ENCODE peak calls at places on chromosomes 6 and 20, in four cellular contexts. H is memory B cell; I is NCI-H1436; Y is activated CD4-positive, alpha-beta T cell treated with anti-CD3 and anti-CD28 coated beads, Interleukin-2, amount 50 U/mL, for 48 hours. U is an unnamed sample.

GRCh38 chr6:23672737-23673136 is 453.3 kb upstream of the NRSN1 start:
- DNase-seq in I (no peak), Y (no peak), H (no peak), U (no peak)

GRCh38 chr6:155495011-155495768 is 39.6 kb upstream of the NOX3 start:
- DNase-seq in H (no peak), I (peak; percentile 5), Y (no peak), U (no peak)

GRCh38 chr20:38121741-38122140 is 43.3 kb downstream of the TGM2 start:
- DNase-seq in I (no peak), Y (no peak), H (no peak), U (no peak)

GRCh38 chr6:87803784-87804183 is 101.8 kb upstream of the AKIRIN2 start:
- DNase-seq in H (no peak), I (no peak), Y (no peak), U (no peak)

GRCh38 chr20:58160451-58161051 is 67.9 kb downstream of the ANKRD60 start:
- DNase-seq in Y (no peak), I (no peak), H (no peak), U (no peak)

GRCh38 chr6:62285612-62286469 is at the start of gene KHDRBS2:
- DNase-seq in H (peak; percentile 84), Y (peak; percentile 1), I (no peak), U (peak; percentile 92)

GRCh38 chr6:64254558-64254957 is 619.0 kb downstream of the PHF3 start:
- DNase-seq in H (no peak), Y (no peak), I (no peak), U (no peak)

GRCh38 chr6:17212541-17213371 is 68.4 kb upstream of the RBM24 start:
- DNase-seq in I (no peak), Y (no peak), H (no peak), U (no peak)

GRCh38 chr20:41098703-41099250 is 38.6 kb upstream of the PLCG1 start:
- DNase-seq in H (no peak), I (no peak), Y (no peak), U (no peak)

GRCh38 chr6:68040312-68040778 is 594.7 kb upstream of the ADGRB3 start:
- DNase-seq in I (no peak), Y (no peak), H (no peak), U (no peak)

GRCh38 chr6:47810885-47811284 is 29.1 kb downstream of the OPN5 start:
- DNase-seq in Y (no peak), H (no peak), I (no peak), U (no peak)

GRCh38 chr6:13709698-13710551 is 1.7 kb downstream of the RANBP9 start:
- DNase-seq in H (peak; percentile 16), I (no peak), Y (no peak), U (no peak)

GRCh38 chr6:136252441-136252840 is 2.3 kb upstream of the MTFR2 start:
- DNase-seq in Y (no peak), I (no peak), H (no peak), U (no peak)

GRCh38 chr20:12358006-12358654 is 440.4 kb downstream of the BTBD3 start:
- DNase-seq in H (no peak), I (no peak), Y (no peak), U (no peak)

GRCh38 chr20:39986231-39986904 is 702.7 kb downstream of the MAFB start:
- DNase-seq in H (no peak), I (no peak), Y (no peak), U (no peak)

GRCh38 chr6:90184334-90185298 is 112.0 kb downstream of the BACH2 start:
- DNase-seq in I (no peak), Y (no peak), H (no peak), U (no peak)

GRCh38 chr6:94099072-94099471 is 679.7 kb upstream of the EPHA7 start:
- DNase-seq in H (no peak), Y (no peak), I (no peak), U (no peak)

GRCh38 chr20:53865905-53866786 is 204.2 kb downstream of the BCAS1 start:
- DNase-seq in H (no peak), Y (no peak), I (no peak), U (peak; percentile 38)

GRCh38 chr6:27238010-27238983 is 9.2 kb upstream of the PRSS16 start:
- DNase-seq in I (no peak), Y (no peak), H (no peak), U (no peak)

GRCh38 chr6:161918154-161918553 is 644.3 kb upstream of the AGPAT4 start:
- DNase-seq in Y (no peak), H (no peak), I (no peak), U (no peak)

GRCh38 chr6:3805448-3806123 is 43.6 kb upstream of the FAM50B start:
- DNase-seq in H (no peak), I (no peak), Y (no peak), U (no peak)

GRCh38 chr6:36659271-36659670 is 19.2 kb upstream of the CDKN1A start:
- DNase-seq in Y (no peak), H (no peak), I (no peak), U (no peak)

GRCh38 chr6:154619183-154619582 is 108.7 kb upstream of the CNKSR3 start:
- DNase-seq in H (no peak), I (no peak), Y (no peak), U (no peak)

GRCh38 chr6:170149681-170150589 is 140.9 kb downstream of the DLL1 start:
- DNase-seq in I (no peak), Y (no peak), H (no peak), U (no peak)

GRCh38 chr6:105851181-105851580 is 235.0 kb upstream of the PRDM1 start:
- DNase-seq in Y (no peak), I (no peak), H (no peak), U (no peak)

GRCh38 chr20:33444797-33445560 is 1.4 kb upstream of the SNTA1 start:
- DNase-seq in H (no peak), Y (peak; percentile 21), I (no peak), U (no peak)